ENCODE peak calls at places on chromosome 3, in seven cellular contexts. H is transverse colon, W is fibroblast of mammary gland, O is GM12865, A is IMR-90, X is HFF-Myc, K is left ventricle myocardium inferior. T is an unnamed sample.

GRCh38 chr3:115194461-115194860 is 47.4 kb upstream of the ZBTB20 start:
- DNase-seq in H (no peak), W (no peak), O (no peak), A (peak; percentile 46), X (no peak), K (no peak), T (peak; percentile 20)

GRCh38 chr3:124117486-124117885 is 125.6 kb upstream of the ROPN1 start:
- DNase-seq in H (no peak), W (peak; percentile 83), O (no peak), A (peak; percentile 82), X (no peak), K (peak; percentile 21), T (peak; percentile 56)

GRCh38 chr3:65619391-65620298 is 419.1 kb downstream of the MAGI1 start:
- DNase-seq in H (no peak), W (no peak), O (no peak), A (peak; percentile 92), X (peak; percentile 25), K (no peak), T (peak; percentile 43)

GRCh38 chr3:25468866-25469319 is 40.8 kb downstream of the RARB start:
- DNase-seq in H (peak; percentile 14), W (peak; percentile 75), O (no peak), A (no peak), X (no peak), K (peak; percentile 73), T (peak; percentile 84)

GRCh38 chr3:33044676-33045075 is 52.3 kb downstream of the GLB1 start:
- DNase-seq in H (no peak), W (no peak), O (peak; percentile 50), A (no peak), X (no peak), K (no peak), T (no peak)

GRCh38 chr3:12489832-12490231 is 5.6 kb downstream of the TSEN2 start:
- DNase-seq in H (no peak), W (peak; percentile 35), O (no peak), A (no peak), X (no peak), K (no peak), T (peak; percentile 73)

GRCh38 chr3:169623971-169624370 is 39.5 kb downstream of the MECOM start:
- DNase-seq in H (no peak), W (no peak), O (no peak), A (no peak), X (no peak), K (no peak), T (no peak)

GRCh38 chr3:116579843-116580242 is 129.7 kb upstream of the TUSC7 start:
- DNase-seq in H (no peak), W (peak; percentile 15), O (peak; percentile 1), A (peak; percentile 20), X (peak; percentile 1), K (no peak), T (peak; percentile 1)

GRCh38 chr3:143883151-143883550 is 34.9 kb upstream of the SLC9A9 start:
- DNase-seq in H (no peak), W (no peak), O (no peak), A (no peak), X (no peak), K (no peak), T (no peak)

GRCh38 chr3:156605686-156606605 is 51.0 kb upstream of the SSR3 start:
- DNase-seq in H (peak; percentile 23), W (peak; percentile 78), O (no peak), A (peak; percentile 69), X (no peak), K (peak; percentile 44), T (peak; percentile 70)

GRCh38 chr3:141419946-141420345 is 51.6 kb downstream of the ZBTB38 start:
- DNase-seq in H (no peak), W (no peak), O (no peak), A (no peak), X (no peak), K (no peak), T (no peak)

GRCh38 chr3:192858849-192859585 is 58.6 kb downstream of the MB21D2 start:
- DNase-seq in H (no peak), W (no peak), O (no peak), A (no peak), X (no peak), K (no peak), T (no peak)

GRCh38 chr3:102745881-102746280 is 311.1 kb downstream of the ZPLD1 start:
- DNase-seq in H (no peak), W (no peak), O (no peak), A (no peak), X (no peak), K (no peak), T (peak; percentile 5)

GRCh38 chr3:50474717-50475116 is 28.7 kb downstream of the CACNA2D2 start:
- DNase-seq in H (no peak), W (peak; percentile 41), O (no peak), A (peak; percentile 41), X (peak; percentile 3), K (no peak), T (peak; percentile 41)

GRCh38 chr3:36678216-36679013 is 85.9 kb downstream of the DCLK3 start:
- DNase-seq in H (no peak), W (peak; percentile 65), O (no peak), A (peak; percentile 82), X (no peak), K (no peak), T (peak; percentile 49)

GRCh38 chr3:71238267-71238985 is 345.1 kb downstream of the FOXP1 start:
- DNase-seq in H (no peak), W (no peak), O (no peak), A (peak; percentile 16), X (no peak), K (no peak), T (no peak)

GRCh38 chr3:138348107-138348949 is at the start of gene MRAS:
- DNase-seq in H (peak; percentile 67), W (peak; percentile 77), O (no peak), A (peak; percentile 73), X (no peak), K (peak; percentile 83), T (peak; percentile 84)

GRCh38 chr3:127676921-127677351 is 4.2 kb downstream of the ABTB1 start:
- DNase-seq in H (no peak), W (no peak), O (no peak), A (no peak), X (no peak), K (peak; percentile 13), T (no peak)

GRCh38 chr3:102122527-102122926 is 273.2 kb downstream of the NFKBIZ start:
- DNase-seq in H (no peak), W (no peak), O (no peak), A (no peak), X (no peak), K (no peak), T (no peak)

GRCh38 chr3:55292360-55292759 is 194.7 kb downstream of the WNT5A start:
- DNase-seq in H (no peak), W (no peak), O (no peak), A (no peak), X (no peak), K (no peak), T (no peak)

GRCh38 chr3:161081675-161082462 is 23.3 kb downstream of the B3GALNT1 start:
- DNase-seq in H (no peak), W (no peak), O (peak; percentile 28), A (no peak), X (no peak), K (peak; percentile 42), T (peak; percentile 20)

GRCh38 chr3:141410408-141410807 is 42.1 kb downstream of the ZBTB38 start:
- DNase-seq in H (peak; percentile 46), W (peak; percentile 75), O (peak; percentile 74), A (peak; percentile 83), X (no peak), K (peak; percentile 66), T (peak; percentile 94)

GRCh38 chr3:182364723-182365650 is 428.3 kb upstream of the ATP11B start:
- DNase-seq in H (peak; percentile 7), W (no peak), O (no peak), A (no peak), X (no peak), K (no peak), T (peak; percentile 1)

GRCh38 chr3:54888162-54888561 is 39.7 kb downstream of the LRTM1 start:
- DNase-seq in H (no peak), W (no peak), O (no peak), A (no peak), X (no peak), K (no peak), T (no peak)

GRCh38 chr3:47283596-47284364 is 1.0 kb downstream of the KLHL18 start:
- DNase-seq in H (peak; percentile 20), W (peak; percentile 21), O (peak; percentile 56), A (no peak), X (no peak), K (no peak), T (no peak)

GRCh38 chr3:138381413-138381901 is 33.1 kb downstream of the MRAS start:
- DNase-seq in H (no peak), W (peak; percentile 34), O (no peak), A (peak; percentile 26), X (no peak), K (peak; percentile 56), T (peak; percentile 45)

GRCh38 chr3:177174607-177175006 is 22.7 kb downstream of the TBL1XR1 start:
- DNase-seq in H (no peak), W (no peak), O (no peak), A (no peak), X (no peak), K (no peak), T (no peak)

GRCh38 chr3:39158138-39158715 is 4.8 kb upstream of the CSRNP1 start:
- DNase-seq in H (no peak), W (no peak), O (no peak), A (no peak), X (no peak), K (no peak), T (no peak)

GRCh38 chr3:187747506-187747905 is 2.2 kb upstream of the BCL6 start:
- DNase-seq in H (no peak), W (no peak), O (no peak), A (no peak), X (no peak), K (no peak), T (no peak)

DNA sequence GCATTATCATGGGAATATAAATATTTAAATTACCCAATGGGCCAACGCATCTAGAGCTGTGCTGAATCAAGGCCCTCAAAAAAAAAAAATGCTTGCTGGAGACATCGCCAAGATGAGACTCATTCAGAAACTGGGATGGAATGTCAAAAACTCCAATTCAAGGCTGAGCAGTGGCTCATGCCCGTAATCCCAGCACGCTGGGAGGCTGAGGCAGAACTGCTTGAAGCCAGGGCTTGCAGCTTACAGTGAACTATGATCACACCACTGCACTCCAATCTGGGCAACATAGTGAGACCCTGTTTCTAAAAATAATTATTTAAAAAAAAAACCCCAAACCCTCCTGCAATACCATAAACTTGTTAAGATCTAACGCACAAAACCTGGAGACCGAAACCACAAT is 3.1 kb upstream of the CACNA1D start:
- DNase-seq in H (no peak), W (no peak), O (no peak), A (no peak), X (no peak), K (no peak), T (no peak)
- TF ChIP-seq CTCF in H (no peak), W (no peak), O (no peak), A (no peak), X (no peak), K (no peak), T (no peak)

GRCh38 chr3:31531465-31531991 is 1.2 kb upstream of the STT3B start:
- DNase-seq in H (no peak), W (peak; percentile 21), O (peak; percentile 32), A (peak; percentile 12), X (no peak), K (no peak), T (no peak)
- H3K4me3 ChIP-seq in H (peak overlapping the region; percentile 62), W (peak overlapping the region; percentile 89), O (peak overlapping the region; percentile 97), A (peak overlapping the region; percentile 77), X (peak overlapping the region; percentile 72), K (peak overlapping the region; percentile 87), T (peak overlapping the region; percentile 66)

GRCh38 chr3:130820976-130821375 is 72.9 kb upstream of the ATP2C1 start:
- DNase-seq in H (no peak), W (peak; percentile 60), O (no peak), A (peak; percentile 28), X (peak; percentile 4), K (no peak), T (peak; percentile 78)
- TF ChIP-seq CTCF in H (no peak), W (no peak), O (no peak), A (no peak), X (no peak), K (no peak), T (no peak)

GRCh38 chr3:56799251-56799882 is 2.4 kb downstream of the ARHGEF3 start:
- DNase-seq in H (no peak), W (peak; percentile 74), O (peak; percentile 82), A (peak; percentile 63), X (peak; percentile 40), K (no peak), T (peak; percentile 83)
- H3K4me3 ChIP-seq in H (peak overlapping the region; percentile 5), W (no peak overlapping the region), O (peak overlapping the region; percentile 76), A (no peak overlapping the region), X (peak overlapping the region; percentile 8), K (peak overlapping the region; percentile 88), T (peak overlapping the region; percentile 84)

T was measured in fibroblast of pulmonary artery.